ENCODE peak calls at places on chromosome 20, in five cellular contexts. R is IMR-90, D is cardiac fibroblast, L is GM23338, X is retinal pigment epithelial cell. P is an unnamed sample.
A peak's percentile ranks its signal among the peaks of the same experiment; 100 is the strongest.

GRCh38 chr20:4688342-4688741 is 33.4 kb upstream of the PRND start:
- DNase-seq in R (no peak), D (no peak), L (no peak), X (no peak), P (no peak)

GRCh38 chr20:37736132-37736531 is 42.3 kb downstream of the CTNNBL1 start:
- DNase-seq in R (no peak), D (no peak), L (no peak), X (no peak), P (no peak)

GRCh38 chr20:58202039-58202438 is 26.4 kb downstream of the ANKRD60 start:
- DNase-seq in R (no peak), D (no peak), L (no peak), X (no peak), P (no peak)

GRCh38 chr20:48314925-48315592 is 512.7 kb downstream of the PREX1 start:
- DNase-seq in R (no peak), D (no peak), L (no peak), X (no peak), P (no peak)

GRCh38 chr20:48463916-48464315 is 363.9 kb downstream of the PREX1 start:
- DNase-seq in R (peak; percentile 63), D (peak; percentile 58), L (no peak), X (peak; percentile 97), P (peak; percentile 34)

GRCh38 chr20:2799271-2799670 is 1.2 kb downstream of the CPXM1 start:
- DNase-seq in R (no peak), D (no peak), L (peak; percentile 17), X (no peak), P (no peak)

GRCh38 chr20:38152175-38153010 is 12.7 kb downstream of the TGM2 start:
- DNase-seq in R (peak; percentile 73), D (peak; percentile 75), L (peak; percentile 31), X (no peak), P (peak; percentile 58)

GRCh38 chr20:3218307-3218988 is 9.2 kb downstream of the ITPA start:
- DNase-seq in R (no peak), D (peak; percentile 46), L (peak; percentile 88), X (no peak), P (peak; percentile 24)

GRCh38 chr20:61649879-61650200 is 397.8 kb downstream of the CDH4 start:
- DNase-seq in R (no peak), D (no peak), L (no peak), X (no peak), P (no peak)

GRCh38 chr20:48846516-48847492 is 19.0 kb upstream of the PREX1 start:
- DNase-seq in R (no peak), D (peak; percentile 65), L (peak; percentile 82), X (no peak), P (peak; percentile 62)

GRCh38 chr20:1824834-1825233 is 70.4 kb upstream of the SIRPA start:
- DNase-seq in R (no peak), D (no peak), L (no peak), X (no peak), P (no peak)

GRCh38 chr20:1034420-1034799 is 32.3 kb upstream of the RSPO4 start:
- DNase-seq in R (no peak), D (no peak), L (no peak), X (no peak), P (no peak)

GRCh38 chr20:47677314-47678129 is 107.8 kb downstream of the SULF2 start:
- DNase-seq in R (peak; percentile 16), D (peak; percentile 42), L (peak; percentile 86), X (no peak), P (no peak)

GRCh38 chr20:31710423-31711250 is 12.0 kb downstream of the BCL2L1 start:
- DNase-seq in R (no peak), D (no peak), L (no peak), X (no peak), P (no peak)

GRCh38 chr20:56343861-56344381 is 14.9 kb upstream of the FAM210B start:
- DNase-seq in R (peak; percentile 24), D (peak; percentile 58), L (peak; percentile 84), X (no peak), P (peak; percentile 46)

GRCh38 chr20:62860924-62861691 is 514 bp downstream of the TCFL5 start:
- DNase-seq in R (no peak), D (no peak), L (peak; percentile 46), X (no peak), P (no peak)

GRCh38 chr20:63082308-63082938 is 75.7 kb upstream of the BHLHE23 start:
- DNase-seq in R (peak; percentile 11), D (peak; percentile 30), L (peak; percentile 86), X (no peak), P (peak; percentile 35)

GRCh38 chr20:56974499-56975250 is 291.8 kb downstream of the BMP7 start:
- DNase-seq in R (peak; percentile 37), D (peak; percentile 59), L (peak; percentile 90), X (no peak), P (no peak)

GRCh38 chr20:57880155-57880648 is 170.4 kb upstream of the PMEPA1 start:
- DNase-seq in R (no peak), D (no peak), L (no peak), X (no peak), P (no peak)

GRCh38 chr20:7765221-7765620 is 175.0 kb downstream of the HAO1 start:
- DNase-seq in R (no peak), D (no peak), L (peak; percentile 3), X (no peak), P (no peak)

GRCh38 chr20:366042-366718 is 14.4 kb upstream of the TRIB3 start:
- DNase-seq in R (no peak), D (no peak), L (no peak), X (no peak), P (no peak)

GRCh38 chr20:1875762-1876161 is 19.4 kb upstream of the SIRPA start:
- DNase-seq in R (no peak), D (no peak), L (no peak), X (no peak), P (no peak)

GRCh38 chr20:2118783-2119182 is 17.2 kb downstream of the STK35 start:
- DNase-seq in R (no peak), D (no peak), L (no peak), X (no peak), P (no peak)

GRCh38 chr20:48359692-48360337 is 468.0 kb downstream of the PREX1 start:
- DNase-seq in R (no peak), D (no peak), L (no peak), X (no peak), P (no peak)

GRCh38 chr20:50323777-50324604 is 133.4 kb downstream of the CEBPB start:
- DNase-seq in R (no peak), D (no peak), L (no peak), X (no peak), P (no peak)

GRCh38 chr20:4854502-4854901 is 132.8 kb downstream of the PRND start:
- DNase-seq in R (no peak), D (no peak), L (no peak), X (no peak), P (no peak)

GRCh38 chr20:64177420-64177783 is 13.2 kb downstream of the MYT1 start:
- DNase-seq in R (no peak), D (no peak), L (no peak), X (no peak), P (no peak)

GRCh38 chr20:47464380-47465101 is 37.1 kb upstream of the NCOA3 start:
- DNase-seq in R (peak; percentile 99), D (peak; percentile 98), L (peak; percentile 28), X (peak; percentile 68), P (peak; percentile 99)

GRCh38 chr20:32191873-32192272 is 15.7 kb downstream of the PLAGL2 start:
- DNase-seq in R (peak; percentile 46), D (peak; percentile 41), L (no peak), X (no peak), P (no peak)

GRCh38 chr20:63508072-63508768 is 9.3 kb upstream of the EEF1A2 start:
- DNase-seq in R (no peak), D (no peak), L (no peak), X (no peak), P (no peak)

GRCh38 chr20:16363832-16364687 is 209.2 kb downstream of the KIF16B start:
- DNase-seq in R (no peak), D (no peak), L (no peak), X (no peak), P (no peak)

GRCh38 chr20:2301164-2301622 is 5.4 kb downstream of the TGM3 start:
- DNase-seq in R (no peak), D (peak; percentile 25), L (no peak), X (no peak), P (no peak)

GRCh38 chr20:513429-513828 is 30.2 kb downstream of the CSNK2A1 start:
- DNase-seq in R (peak; percentile 44), D (peak; percentile 24), L (no peak), X (no peak), P (peak; percentile 18)

GRCh38 chr20:41047279-41047974 is 18.8 kb downstream of the TOP1 start:
- DNase-seq in R (no peak), D (no peak), L (peak; percentile 53), X (no peak), P (no peak)
- H3K4me3 ChIP-seq in R (no peak overlapping the region), D (no peak overlapping the region), L (no peak overlapping the region), X (no peak overlapping the region), P (no peak overlapping the region)

GRCh38 chr20:40452758-40453157 is 236.3 kb downstream of the MAFB start:
- DNase-seq in R (no peak), D (no peak), L (peak; percentile 42), X (no peak), P (no peak)
- TF ChIP-seq CTCF in R (no peak), D (no peak), L (no peak), X (no peak), P (no peak)

GRCh38 chr20:20411841-20412240 is 43.9 kb downstream of the INSM1 start:
- DNase-seq in R (no peak), D (no peak), L (no peak), X (no peak), P (no peak)
- H3K4me3 ChIP-seq in R (no peak overlapping the region), D (no peak overlapping the region), L (no peak overlapping the region), X (no peak overlapping the region), P (no peak overlapping the region)

GRCh38 chr20:51380401-51381385 is 161.8 kb downstream of the NFATC2 start:
- DNase-seq in R (no peak), D (no peak), L (no peak), X (no peak), P (no peak)

GRCh38 chr20:51379601-51380341 is 162.7 kb downstream of the NFATC2 start:
- DNase-seq in R (no peak), D (no peak), L (no peak), X (no peak), P (peak; percentile 25)

GRCh38 chr20:51376121-51376520 is 166.4 kb downstream of the NFATC2 start:
- DNase-seq in R (no peak), D (no peak), L (no peak), X (no peak), P (no peak)

GRCh38 chr20:51377132-51377531 is 165.4 kb downstream of the NFATC2 start:
- DNase-seq in R (no peak), D (no peak), L (no peak), X (no peak), P (no peak)

DNA sequence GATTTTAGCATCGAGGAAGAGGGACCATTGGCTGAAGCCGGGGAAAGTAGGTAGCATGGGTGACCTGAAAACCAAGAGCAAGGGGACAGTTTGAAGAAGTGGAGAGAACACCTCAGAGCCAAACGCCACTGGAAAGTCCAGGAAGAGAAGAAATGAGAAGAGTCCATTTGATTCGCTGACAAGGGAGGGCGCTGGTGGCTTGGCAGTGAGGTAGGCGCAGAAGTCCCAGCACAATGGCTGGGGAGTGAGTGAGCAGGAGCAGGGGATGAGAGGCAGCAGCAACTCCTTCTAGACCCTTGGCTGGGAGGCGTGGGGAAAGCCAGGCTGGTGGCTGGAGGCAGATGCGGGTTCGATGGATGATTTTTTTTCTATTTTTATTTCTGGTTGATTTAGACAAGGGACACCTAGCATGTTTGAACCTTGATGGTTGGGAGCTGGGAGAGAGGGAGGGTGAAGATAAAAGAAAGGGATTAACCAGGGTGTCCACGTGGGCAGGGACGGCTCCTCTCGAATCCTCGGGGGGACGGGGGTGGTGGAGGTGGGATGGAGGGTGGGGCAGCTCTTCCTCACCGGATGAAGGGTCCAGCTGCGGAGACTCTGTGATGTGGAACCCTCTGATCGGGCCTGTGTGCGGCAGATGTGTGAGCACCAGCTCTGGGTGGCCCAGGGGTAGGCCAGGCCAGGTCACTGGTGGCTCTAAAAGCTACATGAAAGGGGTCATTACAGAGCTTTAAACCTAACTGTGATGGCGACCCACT is 164.2 kb downstream of the NFATC2 start:
- DNase-seq in R (no peak), D (no peak), L (peak; percentile 65), X (no peak), P (no peak)
- TF ChIP-seq CTCF in R (peak; percentile 24), D (no peak), L (peak; percentile 49), X (peak; percentile 20), P (no peak)

P was measured in fibroblast of the aortic adventitia.